ENCODE peak calls at places on chromosomes 1 and 21, in five cellular contexts. K, Q, G, S and U are unnamed samples.

GRCh38 chr1:168636642-168637111 is 60.3 kb downstream of the XCL1 start:
- DNase-seq in G (no peak), K (peak; percentile 54), S (no peak), Q (no peak), U (peak; percentile 59)

GRCh38 chr1:150548324-150548631 is 930 bp upstream of the ADAMTSL4 start:
- DNase-seq in K (no peak), S (no peak), G (no peak), Q (no peak), U (no peak)

GRCh38 chr1:147117109-147117508 is 55.2 kb downstream of the PRKAB2 start:
- DNase-seq in G (no peak), S (no peak), Q (no peak), K (no peak), U (no peak)

GRCh38 chr1:228941673-228942072 is 206.4 kb downstream of the RHOU start:
- DNase-seq in K (no peak), G (no peak), S (no peak), Q (no peak), U (no peak)

GRCh38 chr1:6969106-6969505 is 183.9 kb downstream of the CAMTA1 start:
- DNase-seq in K (no peak), G (no peak), S (no peak), Q (no peak), U (peak; percentile 92)

GRCh38 chr1:237759371-237759770 is 131.4 kb downstream of the ZP4 start:
- DNase-seq in G (no peak), Q (no peak), K (no peak), S (no peak), U (peak; percentile 36)

GRCh38 chr1:52614671-52615070 is 12.5 kb downstream of the GPX7 start:
- DNase-seq in G (no peak), S (no peak), K (no peak), Q (no peak), U (no peak)

GRCh38 chr1:193181985-193182384 is 4.4 kb downstream of the B3GALT2 start:
- DNase-seq in S (peak; percentile 69), K (no peak), Q (no peak), G (no peak), U (peak; percentile 22)

GRCh38 chr1:109395602-109396512 is 1.9 kb downstream of the SORT1 start:
- DNase-seq in S (no peak), G (no peak), K (no peak), Q (no peak), U (peak; percentile 72)

GRCh38 chr1:150507912-150508864 is at the start of gene ECM1:
- DNase-seq in G (peak; percentile 59), K (peak; percentile 92), S (no peak), Q (no peak), U (peak; percentile 87)

GRCh38 chr1:245860681-245861552 is 646.2 kb downstream of the SMYD3 start:
- DNase-seq in K (peak; percentile 53), G (no peak), S (peak; percentile 76), Q (no peak), U (peak; percentile 26)

GRCh38 chr1:212727386-212728181 is 27.9 kb upstream of the BATF3 start:
- DNase-seq in Q (no peak), S (no peak), K (peak; percentile 28), G (no peak), U (peak; percentile 89)

GRCh38 chr21:46599251-46599572 is 5.7 kb downstream of the S100B start:
- DNase-seq in Q (no peak), S (no peak), K (peak; percentile 91), G (no peak), U (peak; percentile 88)

GRCh38 chr1:9058465-9058864 is 11.0 kb downstream of the SLC2A5 start:
- DNase-seq in G (no peak), S (no peak), K (peak; percentile 46), Q (no peak), U (peak; percentile 22)

GRCh38 chr1:15750924-15751323 is 7.7 kb upstream of the FBLIM1 start:
- DNase-seq in G (no peak), Q (no peak), K (no peak), S (no peak), U (no peak)

GRCh38 chr1:245389878-245390277 is 235.1 kb downstream of the KIF26B start:
- DNase-seq in G (no peak), Q (no peak), K (no peak), S (no peak), U (no peak)

GRCh38 chr1:233972951-233973635 is 68.6 kb downstream of the SLC35F3 start:
- DNase-seq in G (peak; percentile 29), Q (no peak), S (no peak), K (no peak), U (peak; percentile 88)

GRCh38 chr1:40760984-40761383 is 22.6 kb upstream of the KCNQ4 start:
- DNase-seq in S (no peak), K (no peak), Q (no peak), G (no peak), U (no peak)

GRCh38 chr1:89823679-89824292 is 3.0 kb downstream of the LRRC8D start:
- DNase-seq in Q (no peak), S (no peak), G (no peak), K (no peak), U (no peak)

GRCh38 chr1:11595287-11595686 is 58.9 kb downstream of the FBXO2 start:
- DNase-seq in G (no peak), Q (no peak), S (no peak), K (no peak), U (no peak)

GRCh38 chr1:205858141-205858961 is 8.4 kb upstream of the PM20D1 start:
- DNase-seq in Q (no peak), K (no peak), S (no peak), G (no peak), U (no peak)

GRCh38 chr1:111406325-111406768 is 21.2 kb downstream of the OVGP1 start:
- DNase-seq in K (no peak), Q (peak; percentile 28), G (no peak), S (no peak), U (peak; percentile 11)

GRCh38 chr1:21880619-21880970 is 56.5 kb downstream of the HSPG2 start:
- DNase-seq in Q (no peak), G (no peak), S (no peak), K (no peak), U (no peak)

GRCh38 chr1:110069302-110070281 is 880 bp downstream of the ALX3 start:
- DNase-seq in G (no peak), K (no peak), S (no peak), Q (no peak), U (no peak)

GRCh38 chr1:204307334-204307883 is 52.3 kb downstream of the PLEKHA6 start:
- DNase-seq in K (peak; percentile 56), G (no peak), Q (no peak), S (no peak), U (no peak)

GRCh38 chr1:75174031-75174760 is 40.0 kb downstream of the LHX8 start:
- DNase-seq in S (no peak), G (no peak), Q (no peak), K (no peak), U (peak; percentile 58)

GRCh38 chr1:6435129-6435528 is 10.6 kb downstream of the ESPN start:
- DNase-seq in G (no peak), S (no peak), Q (no peak), K (no peak), U (no peak)

GRCh38 chr1:43452789-43453441 is 816 bp downstream of the HYI start:
- DNase-seq in Q (no peak), K (peak; percentile 40), S (no peak), G (no peak), U (peak; percentile 73)

GRCh38 chr1:53860967-53861411 is 22.9 kb upstream of the NDC1 start:
- DNase-seq in K (peak; percentile 72), G (peak; percentile 50), S (peak; percentile 62), Q (peak; percentile 14), U (peak; percentile 67)